ENCODE peak calls at places on chromosomes 12 and 14, in seven cellular contexts. X, J, R, W, T, S and U are unnamed samples.

GRCh38 chr12:126966498-126966897 is 1300.5 kb upstream of the TMEM132C start:
- DNase-seq in X (no peak), J (no peak), R (no peak), W (no peak), T (no peak), S (no peak), U (no peak)

GRCh38 chr14:60508707-60509437 is at the start of gene SIX6:
- DNase-seq in X (no peak), J (peak; percentile 77), R (no peak), W (no peak), T (peak; percentile 77), S (no peak), U (no peak)

GRCh38 chr14:54762296-54762695 is 140.3 kb downstream of the GCH1 start:
- DNase-seq in X (no peak), J (no peak), R (no peak), W (no peak), T (no peak), S (no peak), U (no peak)

GRCh38 chr12:26047401-26048226 is 77.2 kb downstream of the BHLHE41 start:
- DNase-seq in X (no peak), J (no peak), R (no peak), W (no peak), T (no peak), S (no peak), U (no peak)

GRCh38 chr12:104090685-104091084 is 26.4 kb downstream of the HCFC2 start:
- DNase-seq in X (no peak), J (no peak), R (no peak), W (peak; percentile 43), T (peak; percentile 34), S (no peak), U (no peak)

GRCh38 chr14:50007123-50007903 is 109.1 kb downstream of the VCPKMT start:
- DNase-seq in X (no peak), J (no peak), R (no peak), W (no peak), T (peak; percentile 12), S (no peak), U (no peak)

GRCh38 chr14:68780358-68781160 is 12.3 kb downstream of the ZFP36L1 start:
- DNase-seq in X (peak; percentile 40), J (no peak), R (no peak), W (no peak), T (no peak), S (peak; percentile 74), U (no peak)

GRCh38 chr12:91040356-91040755 is 17.5 kb downstream of the KERA start:
- DNase-seq in X (no peak), J (no peak), R (no peak), W (no peak), T (no peak), S (no peak), U (no peak)

GRCh38 chr14:71448431-71449315 is 483.6 kb upstream of the RGS6 start:
- DNase-seq in X (peak; percentile 16), J (no peak), R (no peak), W (no peak), T (no peak), S (no peak), U (no peak)

GRCh38 chr12:120590741-120591407 is 9.7 kb upstream of the POP5 start:
- DNase-seq in X (no peak), J (no peak), R (no peak), W (no peak), T (no peak), S (no peak), U (no peak)
- H3K4me3 ChIP-seq in X (no peak overlapping the region), J (no peak overlapping the region), R (no peak overlapping the region), W (no peak overlapping the region), T (no peak overlapping the region), S (no peak overlapping the region), U (no peak overlapping the region)

DNA sequence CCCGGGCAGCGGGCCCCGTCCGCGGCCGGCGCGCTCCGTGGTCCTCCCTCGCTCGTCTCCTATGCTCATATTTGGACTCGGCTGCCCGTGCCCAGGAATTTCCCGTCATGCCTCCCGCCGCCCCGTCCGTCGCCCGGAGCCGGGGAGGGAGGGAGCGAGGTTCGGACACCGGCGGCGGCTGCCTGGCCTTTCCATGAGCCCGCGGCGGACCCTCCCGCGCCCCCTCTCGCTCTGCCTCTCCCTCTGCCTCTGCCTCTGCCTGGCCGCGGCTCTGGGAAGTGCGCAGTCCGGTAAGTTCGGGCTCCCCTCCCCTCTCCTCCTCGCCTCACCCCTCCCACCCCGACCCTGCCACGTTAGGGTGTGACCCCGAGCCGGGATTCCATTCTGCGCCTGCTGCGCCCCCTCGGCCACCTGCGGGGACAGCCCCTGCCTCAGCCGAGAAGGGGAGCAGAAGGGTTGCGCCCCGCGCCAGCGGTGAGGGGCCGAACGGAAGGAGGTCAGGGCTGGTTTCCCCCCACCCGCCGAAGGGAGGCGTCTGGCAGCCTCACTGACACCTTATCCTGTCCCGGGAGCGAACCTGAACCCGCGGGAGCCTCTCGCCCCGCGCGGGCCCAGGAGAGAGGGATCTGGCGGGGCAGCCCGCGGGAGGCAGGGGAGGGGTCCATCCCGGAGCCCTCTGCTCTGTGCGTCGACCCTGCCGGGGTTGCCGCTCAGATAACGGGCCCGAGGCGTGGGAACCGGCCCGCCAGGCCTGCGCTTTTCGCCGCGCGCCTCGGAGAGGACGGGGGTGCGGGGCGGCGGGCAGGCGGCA is at the start of gene MSRB3:
- DNase-seq in X (peak; percentile 53), J (peak; percentile 75), R (no peak), W (peak; percentile 60), T (peak; percentile 93), S (peak; percentile 69), U (peak; percentile 83)
- H3K27me3 ChIP-seq in X (no peaks in the 10 kb centered on the region), J (no peaks in the 10 kb centered on the region), R (peaks cover 7% of the 10 kb centered on the region), W (no peaks in the 10 kb centered on the region), T (no peaks in the 10 kb centered on the region), S (no peaks in the 10 kb centered on the region), U (no peaks in the 10 kb centered on the region)

DNA sequence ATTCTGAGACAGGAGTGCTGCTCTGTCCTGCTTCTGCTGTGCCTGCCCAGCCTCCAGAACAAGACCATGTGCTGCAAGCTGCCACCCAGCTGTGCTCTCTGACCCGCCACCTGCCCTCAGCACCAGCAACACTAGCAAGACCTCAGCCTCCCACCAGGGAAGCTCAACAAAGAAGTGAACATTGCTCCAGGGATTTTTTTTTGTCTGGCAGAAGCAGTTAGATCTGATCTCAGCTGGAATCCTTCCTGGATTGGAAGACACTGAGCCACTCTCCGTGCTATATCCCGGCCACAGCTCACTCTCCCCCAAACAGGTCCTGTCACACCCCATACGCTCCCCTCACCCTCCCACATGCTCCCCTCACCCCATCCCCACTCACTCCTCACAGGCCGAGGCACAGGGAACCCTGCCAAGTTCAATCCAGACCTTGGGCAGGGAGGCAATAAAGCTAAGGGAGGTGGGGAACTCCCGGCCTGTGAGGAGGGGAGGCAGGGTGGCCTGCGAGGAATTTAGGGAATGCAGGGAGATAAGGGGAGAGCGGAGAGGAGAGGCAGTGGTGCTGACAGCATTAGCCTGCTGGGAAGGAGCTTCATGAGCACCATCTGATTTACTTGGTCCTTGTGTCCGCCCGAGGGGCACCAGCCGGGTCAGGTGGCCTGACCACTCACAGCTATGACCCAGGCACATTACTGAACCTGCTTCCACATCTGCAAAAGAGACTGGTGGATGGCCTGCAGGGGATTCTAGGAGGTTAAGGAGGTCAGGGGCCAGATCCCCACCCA is 29.7 kb downstream of the CCDC85C start:
- DNase-seq in X (peak; percentile 86), J (peak; percentile 69), R (no peak), W (peak; percentile 49), T (peak; percentile 91), S (no peak), U (peak; percentile 92)
- H3K27ac ChIP-seq in X (peak overlapping the region; percentile 91), J (peak overlapping the region; percentile 53), R (no peak overlapping the region), W (peak overlapping the region; percentile 60), T (peak overlapping the region; percentile 98), S (peak overlapping the region; percentile 28), U (peak overlapping the region; percentile 75)

GRCh38 chr12:55937956-55938355 is 7.0 kb downstream of the DGKA start:
- DNase-seq in X (no peak), J (no peak), R (no peak), W (no peak), T (no peak), S (no peak), U (no peak)

GRCh38 chr12:55934343-55934742 is 3.4 kb downstream of the DGKA start:
- DNase-seq in X (no peak), J (no peak), R (no peak), W (no peak), T (no peak), S (no peak), U (no peak)

GRCh38 chr12:55933799-55934174 is 2.8 kb downstream of the DGKA start:
- DNase-seq in X (no peak), J (no peak), R (no peak), W (no peak), T (no peak), S (no peak), U (no peak)

GRCh38 chr12:55934773-55935172 is 3.8 kb downstream of the DGKA start:
- DNase-seq in X (no peak), J (no peak), R (no peak), W (no peak), T (no peak), S (no peak), U (no peak)

GRCh38 chr12:55935742-55936151 is 4.8 kb downstream of the DGKA start:
- DNase-seq in X (peak; percentile 66), J (no peak), R (no peak), W (no peak), T (no peak), S (no peak), U (no peak)
- H3K4me3 ChIP-seq in X (peak overlapping the region; percentile 46), J (no peak overlapping the region), R (no peak overlapping the region), W (no peak overlapping the region), T (no peak overlapping the region), S (peak overlapping the region; percentile 20), U (no peak overlapping the region)

GRCh38 chr12:170361-171225 is 43.4 kb downstream of the SLC6A12 start:
- DNase-seq in X (no peak), J (no peak), R (no peak), W (no peak), T (no peak), S (no peak), U (no peak)
- H3K27me3 ChIP-seq in X (no peaks in the 10 kb centered on the region), J (no peaks in the 10 kb centered on the region), R (no peaks in the 10 kb centered on the region), W (peaks cover 2% of the 10 kb centered on the region), T (no peaks in the 10 kb centered on the region), S (peaks cover 50% of the 10 kb centered on the region), U (peaks cover 35% of the 10 kb centered on the region)

GRCh38 chr12:66709444-66709773 is 30.5 kb upstream of the GRIP1 start:
- DNase-seq in X (no peak), J (no peak), R (no peak), W (no peak), T (no peak), S (no peak), U (no peak)
- H3K27ac ChIP-seq in X (no peak overlapping the region), J (no peak overlapping the region), R (no peak overlapping the region), W (no peak overlapping the region), T (peak overlapping the region; percentile 8), S (no peak overlapping the region), U (no peak overlapping the region)